ENCODE peak calls at places on chromosome 15, in six cellular contexts. One of them, this sample, is unnamed.

GRCh38 chr15:32824777-32825176 is 107.0 kb downstream of the GREM1 start:
- DNase-seq in NCI-H1105 treated with DMSO at 0.1 percent for 48 hours: no peak
- DNase-seq in stimulated activated CD4-positive, alpha-beta T cell treated with anti-CD3 and anti-CD28 coated beads, Interleukin-1b, Interleukin-23, amount 100 ng/mL, for 24 hours: no peak
- DNase-seq in tibial artery: no peak
- DNase-seq in uterus: no peak
- DNase-seq in GM10248: no peak
- DNase-seq in this sample: no peak

GRCh38 chr15:73727330-73728018 is 25.7 kb downstream of the INSYN1 start:
- DNase-seq in GM10248: no peak
- DNase-seq in NCI-H1105 treated with DMSO at 0.1 percent for 48 hours: no peak
- DNase-seq in uterus: no peak
- DNase-seq in stimulated activated CD4-positive, alpha-beta T cell treated with anti-CD3 and anti-CD28 coated beads, Interleukin-1b, Interleukin-23, amount 100 ng/mL, for 24 hours: no peak
- DNase-seq in tibial artery: no peak
- DNase-seq in this sample: no peak

GRCh38 chr15:66703540-66703941 is 1.5 kb downstream of the SMAD6 start:
- DNase-seq in tibial artery: no peak
- DNase-seq in stimulated activated CD4-positive, alpha-beta T cell treated with anti-CD3 and anti-CD28 coated beads, Interleukin-1b, Interleukin-23, amount 100 ng/mL, for 24 hours: no peak
- DNase-seq in GM10248: peak; percentile 53
- DNase-seq in NCI-H1105 treated with DMSO at 0.1 percent for 48 hours: peak; percentile 28
- DNase-seq in uterus: no peak
- DNase-seq in this sample: no peak

GRCh38 chr15:65416845-65417416 is 5.8 kb downstream of the IGDCC4 start:
- DNase-seq in uterus: peak; percentile 61
- DNase-seq in GM10248: no peak
- DNase-seq in stimulated activated CD4-positive, alpha-beta T cell treated with anti-CD3 and anti-CD28 coated beads, Interleukin-1b, Interleukin-23, amount 100 ng/mL, for 24 hours: no peak
- DNase-seq in NCI-H1105 treated with DMSO at 0.1 percent for 48 hours: no peak
- DNase-seq in tibial artery: no peak
- DNase-seq in this sample: peak; percentile 34

GRCh38 chr15:66862111-66862815 is 160.2 kb downstream of the SMAD6 start:
- DNase-seq in GM10248: no peak
- DNase-seq in stimulated activated CD4-positive, alpha-beta T cell treated with anti-CD3 and anti-CD28 coated beads, Interleukin-1b, Interleukin-23, amount 100 ng/mL, for 24 hours: no peak
- DNase-seq in uterus: no peak
- DNase-seq in NCI-H1105 treated with DMSO at 0.1 percent for 48 hours: no peak
- DNase-seq in tibial artery: peak; percentile 40
- DNase-seq in this sample: no peak

GRCh38 chr15:45642203-45642932 is 7.5 kb downstream of the SQOR start:
- DNase-seq in stimulated activated CD4-positive, alpha-beta T cell treated with anti-CD3 and anti-CD28 coated beads, Interleukin-1b, Interleukin-23, amount 100 ng/mL, for 24 hours: no peak
- DNase-seq in GM10248: no peak
- DNase-seq in NCI-H1105 treated with DMSO at 0.1 percent for 48 hours: no peak
- DNase-seq in tibial artery: peak; percentile 79
- DNase-seq in uterus: no peak
- DNase-seq in this sample: no peak

GRCh38 chr15:40731034-40731433 is 24.0 kb downstream of the RMDN3 start:
- DNase-seq in NCI-H1105 treated with DMSO at 0.1 percent for 48 hours: no peak
- DNase-seq in GM10248: no peak
- DNase-seq in uterus: no peak
- DNase-seq in stimulated activated CD4-positive, alpha-beta T cell treated with anti-CD3 and anti-CD28 coated beads, Interleukin-1b, Interleukin-23, amount 100 ng/mL, for 24 hours: no peak
- DNase-seq in tibial artery: no peak
- DNase-seq in this sample: no peak

GRCh38 chr15:64006642-64007041 is 39.6 kb downstream of the DAPK2 start:
- DNase-seq in NCI-H1105 treated with DMSO at 0.1 percent for 48 hours: no peak
- DNase-seq in uterus: no peak
- DNase-seq in stimulated activated CD4-positive, alpha-beta T cell treated with anti-CD3 and anti-CD28 coated beads, Interleukin-1b, Interleukin-23, amount 100 ng/mL, for 24 hours: no peak
- DNase-seq in GM10248: no peak
- DNase-seq in tibial artery: no peak
- DNase-seq in this sample: no peak

GRCh38 chr15:74337607-74338211 is 29.7 kb downstream of the CYP11A1 start:
- DNase-seq in GM10248: no peak
- DNase-seq in stimulated activated CD4-positive, alpha-beta T cell treated with anti-CD3 and anti-CD28 coated beads, Interleukin-1b, Interleukin-23, amount 100 ng/mL, for 24 hours: no peak
- DNase-seq in uterus: no peak
- DNase-seq in NCI-H1105 treated with DMSO at 0.1 percent for 48 hours: no peak
- DNase-seq in tibial artery: peak; percentile 34
- DNase-seq in this sample: no peak

GRCh38 chr15:73924258-73924921 is 1.9 kb upstream of the LOXL1 start:
- DNase-seq in stimulated activated CD4-positive, alpha-beta T cell treated with anti-CD3 and anti-CD28 coated beads, Interleukin-1b, Interleukin-23, amount 100 ng/mL, for 24 hours: no peak
- DNase-seq in NCI-H1105 treated with DMSO at 0.1 percent for 48 hours: no peak
- DNase-seq in uterus: peak; percentile 57
- DNase-seq in GM10248: no peak
- DNase-seq in tibial artery: peak; percentile 87
- DNase-seq in this sample: no peak

GRCh38 chr15:65361708-65362459 is 15.9 kb downstream of the IGDCC3 start:
- DNase-seq in GM10248: no peak
- DNase-seq in stimulated activated CD4-positive, alpha-beta T cell treated with anti-CD3 and anti-CD28 coated beads, Interleukin-1b, Interleukin-23, amount 100 ng/mL, for 24 hours: no peak
- DNase-seq in tibial artery: no peak
- DNase-seq in uterus: no peak
- DNase-seq in NCI-H1105 treated with DMSO at 0.1 percent for 48 hours: no peak
- DNase-seq in this sample: no peak

GRCh38 chr15:48603123-48603500 is 42.4 kb downstream of the FBN1 start:
- DNase-seq in tibial artery: no peak
- DNase-seq in stimulated activated CD4-positive, alpha-beta T cell treated with anti-CD3 and anti-CD28 coated beads, Interleukin-1b, Interleukin-23, amount 100 ng/mL, for 24 hours: no peak
- DNase-seq in NCI-H1105 treated with DMSO at 0.1 percent for 48 hours: no peak
- DNase-seq in GM10248: no peak
- DNase-seq in uterus: no peak
- DNase-seq in this sample: no peak

GRCh38 chr15:27059610-27060202 is 88.7 kb downstream of the GABRG3 start:
- DNase-seq in stimulated activated CD4-positive, alpha-beta T cell treated with anti-CD3 and anti-CD28 coated beads, Interleukin-1b, Interleukin-23, amount 100 ng/mL, for 24 hours: no peak
- DNase-seq in GM10248: peak; percentile 30
- DNase-seq in uterus: no peak
- DNase-seq in tibial artery: no peak
- DNase-seq in NCI-H1105 treated with DMSO at 0.1 percent for 48 hours: peak; percentile 13
- DNase-seq in this sample: no peak

GRCh38 chr15:37104413-37105392 is 4.4 kb upstream of the MEIS2 start:
- DNase-seq in stimulated activated CD4-positive, alpha-beta T cell treated with anti-CD3 and anti-CD28 coated beads, Interleukin-1b, Interleukin-23, amount 100 ng/mL, for 24 hours: no peak
- DNase-seq in GM10248: no peak
- DNase-seq in uterus: peak; percentile 39
- DNase-seq in NCI-H1105 treated with DMSO at 0.1 percent for 48 hours: no peak
- DNase-seq in tibial artery: no peak
- DNase-seq in this sample: no peak

GRCh38 chr15:90840954-90841353 is 27.4 kb upstream of the FURIN start:
- DNase-seq in stimulated activated CD4-positive, alpha-beta T cell treated with anti-CD3 and anti-CD28 coated beads, Interleukin-1b, Interleukin-23, amount 100 ng/mL, for 24 hours: no peak
- DNase-seq in NCI-H1105 treated with DMSO at 0.1 percent for 48 hours: no peak
- DNase-seq in GM10248: no peak
- DNase-seq in uterus: no peak
- DNase-seq in tibial artery: no peak
- DNase-seq in this sample: no peak